ENCODE peak calls at places on chromosomes 2 and 18, in ten cellular contexts. R is neural progenitor cell, I is PC-3, F is HCT116, W is MM.1S, M is IMR-90, O is colonic mucosa, D is mesendoderm, V is fibroblast of lung, U is GM23248. X is an unnamed sample.

GRCh38 chr2:107804608-107805498 is 21.8 kb upstream of the RGPD4 start:
- DNase-seq in R (peak; percentile 8), I (peak; percentile 63), F (no peak), W (no peak), M (no peak), O (no peak), D (no peak), V (no peak), U (no peak), X (no peak)

GRCh38 chr2:53945538-53945937 is 25.3 kb downstream of the PSME4 start:
- DNase-seq in R (no peak), I (no peak), F (no peak), W (peak; percentile 67), M (no peak), O (no peak), D (no peak), V (no peak), U (no peak), X (no peak)

GRCh38 chr18:51757525-51757924 is 560.0 kb upstream of the MEX3C start:
- DNase-seq in R (no peak), I (no peak), F (no peak), W (no peak), M (no peak), O (no peak), D (no peak), V (no peak), U (no peak), X (no peak)

GRCh38 chr18:42414756-42415454 is 459.9 kb downstream of the PIK3C3 start:
- DNase-seq in R (no peak), I (no peak), F (no peak), W (no peak), M (no peak), O (no peak), D (peak; percentile 7), V (peak; percentile 47), U (peak; percentile 75), X (no peak)

GRCh38 chr2:191983186-191983585 is 136.3 kb upstream of the CAVIN2 start:
- DNase-seq in R (no peak), I (no peak), F (no peak), W (no peak), M (no peak), O (no peak), D (no peak), V (no peak), U (no peak), X (no peak)

GRCh38 chr2:231455222-231455621 is 9.1 kb downstream of the NCL start:
- DNase-seq in R (no peak), I (no peak), F (no peak), W (no peak), M (no peak), O (no peak), D (no peak), V (no peak), U (no peak), X (no peak)

GRCh38 chr2:68357608-68358337 is 7.3 kb upstream of the PLEK start:
- DNase-seq in R (peak; percentile 73), I (peak; percentile 87), F (peak; percentile 51), W (peak; percentile 66), M (peak; percentile 58), O (no peak), D (peak; percentile 79), V (peak; percentile 66), U (peak; percentile 68), X (peak; percentile 87)

GRCh38 chr2:214311931-214312749 is 98.7 kb upstream of the VWC2L start:
- DNase-seq in R (no peak), I (peak; percentile 62), F (no peak), W (no peak), M (peak; percentile 3), O (no peak), D (no peak), V (no peak), U (peak; percentile 18), X (no peak)

GRCh38 chr2:45617496-45617895 is 6.4 kb upstream of the SRBD1 start:
- DNase-seq in R (no peak), I (peak; percentile 50), F (no peak), W (peak; percentile 86), M (no peak), O (no peak), D (no peak), V (no peak), U (no peak), X (no peak)

GRCh38 chr18:59268722-59269562 is 4.3 kb downstream of the RAX start:
- DNase-seq in R (peak; percentile 91), I (peak; percentile 51), F (no peak), W (peak; percentile 64), M (no peak), O (no peak), D (peak; percentile 90), V (peak; percentile 25), U (peak; percentile 52), X (peak; percentile 94)

GRCh38 chr2:25103287-25103871 is 61.5 kb downstream of the EFR3B start:
- DNase-seq in R (no peak), I (peak; percentile 94), F (no peak), W (no peak), M (peak; percentile 94), O (no peak), D (no peak), V (peak; percentile 81), U (peak; percentile 97), X (no peak)

GRCh38 chr2:726158-726557 is 49.0 kb upstream of the TMEM18 start:
- DNase-seq in R (no peak), I (no peak), F (no peak), W (peak; percentile 42), M (no peak), O (no peak), D (no peak), V (no peak), U (no peak), X (no peak)

GRCh38 chr2:46363535-46364170 is 66.4 kb downstream of the EPAS1 start:
- DNase-seq in R (no peak), I (peak; percentile 50), F (no peak), W (no peak), M (peak; percentile 88), O (no peak), D (no peak), V (peak; percentile 86), U (peak; percentile 66), X (no peak)

GRCh38 chr18:79937103-79937860 is 14.2 kb downstream of the SLC66A2 start:
- DNase-seq in R (no peak), I (no peak), F (no peak), W (no peak), M (no peak), O (peak; percentile 19), D (no peak), V (no peak), U (no peak), X (peak; percentile 20)

GRCh38 chr18:79935098-79935480 is 16.4 kb downstream of the SLC66A2 start:
- DNase-seq in R (no peak), I (no peak), F (no peak), W (no peak), M (no peak), O (peak; percentile 19), D (no peak), V (no peak), U (no peak), X (no peak)

GRCh38 chr18:79935499-79935898 is 16.0 kb downstream of the SLC66A2 start:
- DNase-seq in R (no peak), I (no peak), F (no peak), W (no peak), M (no peak), O (peak; percentile 17), D (no peak), V (no peak), U (no peak), X (peak; percentile 31)

GRCh38 chr18:79936641-79937040 is 14.8 kb downstream of the SLC66A2 start:
- DNase-seq in R (no peak), I (no peak), F (no peak), W (no peak), M (no peak), O (peak; percentile 71), D (no peak), V (no peak), U (no peak), X (peak; percentile 23)

DNA sequence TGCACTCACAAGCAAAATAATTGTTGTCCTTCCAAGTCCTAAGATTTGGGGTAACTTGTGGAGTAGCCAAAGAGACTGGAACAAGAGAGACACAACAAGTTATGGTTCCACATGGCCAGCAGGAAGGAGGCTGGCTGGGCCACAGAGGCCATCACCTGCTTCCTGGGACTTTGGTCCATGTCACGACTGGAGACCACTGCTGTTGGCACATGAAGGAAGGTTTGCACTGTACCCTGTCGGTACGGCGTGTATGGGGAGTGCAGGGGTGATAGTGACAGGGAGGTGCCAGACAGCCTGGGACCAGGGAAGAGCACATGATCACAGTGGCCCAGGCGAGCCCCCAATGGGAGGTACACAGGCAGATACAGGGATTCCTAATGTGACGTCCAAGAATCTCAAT is 15.5 kb downstream of the SLC66A2 start:
- DNase-seq in R (no peak), I (no peak), F (no peak), W (no peak), M (no peak), O (peak; percentile 20), D (no peak), V (no peak), U (no peak), X (peak; percentile 11)
- H3K4me1 ChIP-seq in R (no peaks in the 10 kb centered on the region), I (no peaks in the 10 kb centered on the region), F (no peaks in the 10 kb centered on the region), W (no peaks in the 10 kb centered on the region), M (no peaks in the 10 kb centered on the region), O (peaks cover 20% of the 10 kb centered on the region), D (no peaks in the 10 kb centered on the region), V (peaks cover 5% of the 10 kb centered on the region), U (peaks cover 3% of the 10 kb centered on the region), X (no peaks in the 10 kb centered on the region)

GRCh38 chr2:64640153-64641044 is 13.3 kb downstream of the SERTAD2 start:
- DNase-seq in R (no peak), I (peak; percentile 17), F (no peak), W (no peak), M (peak; percentile 53), O (no peak), D (peak; percentile 62), V (no peak), U (peak; percentile 82), X (no peak)
- H3K4me3 ChIP-seq in R (no peak overlapping the region), I (no peak overlapping the region), F (no peak overlapping the region), W (no peak overlapping the region), M (no peak overlapping the region), O (no peak overlapping the region), D (no peak overlapping the region), V (no peak overlapping the region), U (no peak overlapping the region), X (peak overlapping the region; percentile 9)

DNA sequence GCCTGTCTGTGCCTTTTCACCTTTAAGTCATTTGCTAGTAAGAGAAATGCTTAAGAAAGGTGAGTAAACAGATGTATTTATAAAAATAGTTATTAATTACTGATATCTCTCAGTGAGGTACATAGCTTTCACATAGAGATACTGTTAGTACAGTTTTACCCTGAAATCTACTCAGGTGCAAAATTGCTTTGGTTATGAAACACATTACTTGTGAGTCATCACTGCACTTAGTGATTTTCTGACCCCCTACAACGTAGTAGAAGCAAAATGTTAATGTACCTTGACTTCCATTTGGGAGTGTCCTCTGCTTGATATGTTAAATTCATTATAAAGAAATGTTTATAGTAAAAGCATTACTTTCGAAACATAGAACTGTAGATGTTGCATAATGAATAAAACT is 6.5 kb downstream of the GLS start:
- DNase-seq in R (no peak), I (peak; percentile 52), F (no peak), W (no peak), M (peak; percentile 36), O (no peak), D (no peak), V (no peak), U (peak; percentile 48), X (no peak)
- H3K9ac ChIP-seq in R (no peak overlapping the region), I (no peak overlapping the region), F (no peak overlapping the region), W (no peak overlapping the region), M (no peak overlapping the region), O (no peak overlapping the region), D (no peak overlapping the region), V (no peak overlapping the region), U (no peak overlapping the region), X (no peak overlapping the region)

GRCh38 chr2:27956895-27957294 is 66.4 kb downstream of the BABAM2 start:
- DNase-seq in R (no peak), I (peak; percentile 50), F (no peak), W (no peak), M (peak; percentile 81), O (no peak), D (no peak), V (peak; percentile 78), U (peak; percentile 91), X (no peak)
- H3K4me1 ChIP-seq in R (peaks cover 25% of the 10 kb centered on the region), I (peaks cover 85% of the 10 kb centered on the region), F (peaks cover 23% of the 10 kb centered on the region), W (peaks cover 9% of the 10 kb centered on the region), M (peaks cover 19% of the 10 kb centered on the region), O (peaks cover 6% of the 10 kb centered on the region), D (no peaks in the 10 kb centered on the region), V (peaks cover 60% of the 10 kb centered on the region), U (peaks cover 81% of the 10 kb centered on the region), X (no peaks in the 10 kb centered on the region)

X was measured in endodermal cell.